ENCODE peak calls at places on chromosomes 5 and 9, in four cellular contexts. J, O, S and E are unnamed samples.

GRCh38 chr9:117245225-117245624 is 169.6 kb downstream of the ASTN2 start:
- DNase-seq in O (no peak), S (no peak), J (no peak), E (no peak)

GRCh38 chr9:93125331-93125894 is 8.6 kb downstream of the NINJ1 start:
- DNase-seq in J (no peak), O (no peak), S (no peak), E (no peak)

GRCh38 chr9:133460405-133461175 is 812 bp downstream of the CACFD1 start:
- DNase-seq in J (peak; percentile 20), O (peak; percentile 17), S (peak; percentile 93), E (no peak)

GRCh38 chr9:112360047-112360804 is 19.7 kb upstream of the HSDL2 start:
- DNase-seq in S (no peak), J (peak; percentile 16), O (no peak), E (no peak)

GRCh38 chr5:51810592-51810991 is 427.3 kb downstream of the ISL1 start:
- DNase-seq in O (peak; percentile 62), J (no peak), S (no peak), E (peak; percentile 32)

GRCh38 chr5:111069839-111070238 is 1.7 kb upstream of the TSLP start:
- DNase-seq in O (no peak), S (no peak), J (peak; percentile 86), E (no peak)

GRCh38 chr5:652773-653350 is 40.3 kb downstream of the TPPP start:
- DNase-seq in S (no peak), J (no peak), O (no peak), E (no peak)

GRCh38 chr5:104048231-104048630 is 485.6 kb upstream of the NUDT12 start:
- DNase-seq in J (no peak), O (no peak), S (no peak), E (no peak)

GRCh38 chr5:14685757-14686156 is 21.2 kb downstream of the OTULIN start:
- DNase-seq in J (peak; percentile 75), O (peak; percentile 46), S (no peak), E (no peak)

GRCh38 chr5:150129813-150130492 is 25.7 kb downstream of the PDGFRB start:
- DNase-seq in S (peak; percentile 78), J (peak; percentile 84), O (peak; percentile 64), E (no peak)

GRCh38 chr5:59768204-59769040 is 125.1 kb downstream of the PDE4D start:
- DNase-seq in J (peak; percentile 83), O (peak; percentile 74), S (peak; percentile 76), E (no peak)

GRCh38 chr5:38165435-38165834 is 92.9 kb upstream of the EGFLAM start:
- DNase-seq in S (no peak), O (no peak), J (no peak), E (no peak)

GRCh38 chr9:7394007-7394774 is 405.4 kb downstream of the DMAC1 start:
- DNase-seq in O (no peak), S (no peak), J (no peak), E (no peak)

GRCh38 chr9:17509698-17510097 is 69.2 kb upstream of the SH3GL2 start:
- DNase-seq in J (no peak), S (no peak), O (no peak), E (peak; percentile 26)

GRCh38 chr5:10331341-10331796 is 22.1 kb upstream of the MARCHF6 start:
- DNase-seq in O (no peak), J (peak; percentile 89), S (peak; percentile 86), E (no peak)

GRCh38 chr9:22815246-22815645 is 368.6 kb downstream of the DMRTA1 start:
- DNase-seq in O (no peak), J (no peak), S (no peak), E (no peak)

GRCh38 chr9:33116855-33117254 is 40.4 kb upstream of the SMU1 start:
- DNase-seq in O (no peak), J (no peak), S (no peak), E (no peak)

GRCh38 chr9:33082538-33083326 is 6.3 kb upstream of the SMU1 start:
- DNase-seq in J (no peak), S (peak; percentile 73), O (no peak), E (no peak)

GRCh38 chr5:61409568-61409967 is 77.5 kb downstream of the ZSWIM6 start:
- DNase-seq in J (peak; percentile 93), O (peak; percentile 89), S (no peak), E (peak; percentile 88)

GRCh38 chr5:27011274-27011673 is 27.1 kb downstream of the CDH9 start:
- DNase-seq in O (no peak), S (no peak), J (no peak), E (no peak)

GRCh38 chr5:37090781-37091180 is 158.4 kb downstream of the CPLANE1 start:
- DNase-seq in O (no peak), J (peak; percentile 50), S (no peak), E (no peak)

GRCh38 chr9:136090060-136090735 is 4.9 kb downstream of the NACC2 start:
- DNase-seq in O (no peak), S (no peak), J (no peak), E (no peak)

GRCh38 chr5:133234911-133235310 is 183.1 kb downstream of the HSPA4 start:
- DNase-seq in O (no peak), S (no peak), J (no peak), E (no peak)

GRCh38 chr5:152987156-152987555 is 503.3 kb upstream of the GRIA1 start:
- DNase-seq in J (no peak), S (peak; percentile 26), O (no peak), E (no peak)

GRCh38 chr5:172144291-172144815 is 43.7 kb downstream of the STK10 start:
- DNase-seq in J (no peak), O (no peak), S (no peak), E (no peak)

GRCh38 chr5:71456362-71456743 is 902 bp downstream of the BDP1 start:
- DNase-seq in S (no peak), J (no peak), O (peak; percentile 5), E (no peak)

GRCh38 chr9:130368631-130369103 is 76.1 kb upstream of the ASS1 start:
- DNase-seq in O (no peak), S (no peak), J (no peak), E (no peak)

GRCh38 chr9:126625329-126626116 is 11.8 kb downstream of the LMX1B start:
- DNase-seq in J (no peak), O (no peak), S (no peak), E (no peak)

GRCh38 chr5:130710596-130710995 is 454.5 kb downstream of the HINT1 start:
- DNase-seq in O (no peak), S (no peak), J (peak; percentile 47), E (no peak)

GRCh38 chr5:62143268-62144229 is 162.5 kb upstream of the KIF2A start:
- DNase-seq in J (peak; percentile 57), S (no peak), O (peak; percentile 27), E (no peak)

GRCh38 chr9:134200730-134201129 is 36.4 kb upstream of the RNU6ATAC start:
- DNase-seq in S (no peak), J (no peak), O (no peak), E (no peak)

GRCh38 chr9:16221350-16221749 is 649.1 kb downstream of the BNC2 start:
- DNase-seq in S (no peak), J (no peak), O (no peak), E (no peak)

GRCh38 chr5:76660360-76660759 is 37.2 kb upstream of the F2RL2 start:
- DNase-seq in S (no peak), J (no peak), O (no peak), E (no peak)